ENCODE peak calls at places on chromosomes 13 and 19, in nine cellular contexts. M is GDM1; I is EL; H is stimulated activated CD8-positive, alpha-beta memory T cell treated with anti-CD3 and anti-CD28 coated beads, Interleukin-4, amount 100 ng/mL, for 24 hours; L is HCT116; B is DMS53; J is NCI-H1048; P is stimulated activated CD4-positive, alpha-beta T cell treated with anti-CD3 and anti-CD28 coated beads, Interleukin-4, amount 100 ng/mL, for 24 hours; G is psoas muscle. F is an unnamed sample.
A peak's percentile ranks its signal among the peaks of the same experiment; 100 is the strongest.

GRCh38 chr19:42662714-42663113 is 68.0 kb upstream of the CEACAM8 start:
- DNase-seq in M (no peak), I (no peak), H (no peak), L (peak; percentile 1), B (no peak), J (no peak), P (no peak), G (no peak), F (no peak)

GRCh38 chr13:38167164-38167822 is 182.4 kb upstream of the UFM1 start:
- DNase-seq in M (no peak), I (no peak), H (no peak), L (no peak), B (no peak), J (no peak), P (no peak), G (no peak), F (no peak)

GRCh38 chr13:85528578-85529215 is 270.5 kb downstream of the SLITRK6 start:
- DNase-seq in M (no peak), I (peak; percentile 88), H (no peak), L (no peak), B (no peak), J (no peak), P (no peak), G (no peak), F (no peak)

GRCh38 chr13:111323950-111324651 is 3.7 kb downstream of the TEX29 start:
- DNase-seq in M (no peak), I (no peak), H (no peak), L (no peak), B (no peak), J (no peak), P (no peak), G (no peak), F (no peak)

GRCh38 chr19:52226652-52227051 is 36.8 kb downstream of the PPP2R1A start:
- DNase-seq in M (no peak), I (no peak), H (no peak), L (no peak), B (no peak), J (no peak), P (no peak), G (no peak), F (no peak)

GRCh38 chr13:47826481-47826880 is 174.6 kb downstream of the SUCLA2 start:
- DNase-seq in M (no peak), I (peak; percentile 53), H (no peak), L (no peak), B (no peak), J (no peak), P (no peak), G (no peak), F (no peak)

GRCh38 chr19:17780781-17781180 is 14.2 kb upstream of the B3GNT3 start:
- DNase-seq in M (no peak), I (no peak), H (no peak), L (no peak), B (no peak), J (no peak), P (no peak), G (no peak), F (no peak)

GRCh38 chr13:36298535-36299068 is 988 bp upstream of the CCDC169 start:
- DNase-seq in M (no peak), I (no peak), H (no peak), L (no peak), B (no peak), J (no peak), P (no peak), G (no peak), F (no peak)

GRCh38 chr13:79973533-79973963 is 367.4 kb downstream of the SPRY2 start:
- DNase-seq in M (no peak), I (peak; percentile 7), H (no peak), L (no peak), B (peak; percentile 26), J (peak; percentile 23), P (no peak), G (peak; percentile 18), F (no peak)

GRCh38 chr19:47779524-47780214 is 1.2 kb downstream of the SELENOW start:
- DNase-seq in M (no peak), I (no peak), H (no peak), L (no peak), B (no peak), J (no peak), P (no peak), G (peak; percentile 75), F (no peak)

GRCh38 chr19:15075801-15076200 is 6.2 kb upstream of the OR1I1 start:
- DNase-seq in M (no peak), I (no peak), H (no peak), L (no peak), B (no peak), J (no peak), P (no peak), G (no peak), F (no peak)

GRCh38 chr13:63435668-63436275 is 2020.1 kb upstream of the PCDH20 start:
- DNase-seq in M (no peak), I (peak; percentile 92), H (no peak), L (peak; percentile 3), B (no peak), J (no peak), P (no peak), G (no peak), F (peak; percentile 86)

GRCh38 chr13:51620165-51620983 is 36.1 kb downstream of the WDFY2 start:
- DNase-seq in M (no peak), I (no peak), H (no peak), L (no peak), B (peak; percentile 82), J (no peak), P (no peak), G (peak; percentile 49), F (no peak)

GRCh38 chr19:11423804-11424318 is 4.7 kb upstream of the RGL3 start:
- DNase-seq in M (no peak), I (no peak), H (no peak), L (no peak), B (peak; percentile 52), J (no peak), P (no peak), G (no peak), F (no peak)

GRCh38 chr13:99969368-99969933 is 2.1 kb downstream of the ZIC5 start:
- DNase-seq in M (no peak), I (no peak), H (no peak), L (no peak), B (peak; percentile 22), J (no peak), P (no peak), G (no peak), F (no peak)

GRCh38 chr19:3423183-3423829 is 56.9 kb downstream of the NFIC start:
- DNase-seq in M (no peak), I (no peak), H (no peak), L (no peak), B (no peak), J (no peak), P (no peak), G (no peak), F (no peak)

GRCh38 chr19:41845001-41845050 is at the start of gene DMRTC2:
- DNase-seq in M (no peak), I (no peak), H (no peak), L (no peak), B (no peak), J (no peak), P (no peak), G (no peak), F (no peak)

GRCh38 chr13:23848639-23849282 is 40.4 kb downstream of the MIPEP start:
- DNase-seq in M (no peak), I (no peak), H (no peak), L (no peak), B (no peak), J (no peak), P (no peak), G (no peak), F (no peak)

GRCh38 chr19:3668331-3669133 is 31.7 kb downstream of the PIP5K1C start:
- DNase-seq in M (no peak), I (no peak), H (no peak), L (no peak), B (no peak), J (no peak), P (no peak), G (no peak), F (no peak)

GRCh38 chr19:15769586-15769985 is 17.9 kb upstream of the OR10H5 start:
- DNase-seq in M (no peak), I (no peak), H (no peak), L (no peak), B (no peak), J (no peak), P (no peak), G (no peak), F (no peak)

GRCh38 chr19:18173572-18174294 is at the start of gene IFI30:
- DNase-seq in M (peak; percentile 15), I (peak; percentile 49), H (no peak), L (no peak), B (peak; percentile 93), J (no peak), P (peak; percentile 65), G (peak; percentile 75), F (no peak)

GRCh38 chr13:92838786-92839185 is 387.8 kb upstream of the GPC6 start:
- DNase-seq in M (no peak), I (peak; percentile 90), H (no peak), L (no peak), B (peak; percentile 19), J (no peak), P (no peak), G (no peak), F (peak; percentile 29)

GRCh38 chr13:113952151-113952982 is 21.5 kb downstream of the C13orf46 start:
- DNase-seq in M (no peak), I (no peak), H (no peak), L (no peak), B (no peak), J (no peak), P (no peak), G (peak; percentile 13), F (no peak)

GRCh38 chr13:26017196-26017921 is 34.5 kb downstream of the SHISA2 start:
- DNase-seq in M (no peak), I (no peak), H (no peak), L (no peak), B (no peak), J (no peak), P (no peak), G (no peak), F (no peak)

GRCh38 chr19:49106648-49107135 is 7.5 kb upstream of the LIN7B start:
- DNase-seq in M (peak; percentile 11), I (peak; percentile 55), H (peak; percentile 44), L (peak; percentile 43), B (peak; percentile 85), J (no peak), P (peak; percentile 71), G (peak; percentile 58), F (peak; percentile 58)

F was measured in NCI-H460.